ENCODE peak calls at places on chromosomes 2 and 18, in five cellular contexts. P is tibial artery, W is psoas muscle, G is thoracic aorta, S is body of pancreas. Y is an unnamed sample. For H3K4me1, the result is how much of the 10 kb centered on the place peaks cover.

GRCh38 chr2:11784747-11785610 is 38.5 kb downstream of the LPIN1 start:
- DNase-seq in P (no peak), W (peak), G (no peak), S (peak), Y (peak)

GRCh38 chr2:108355907-108356734 is 21.6 kb upstream of the SULT1C4 start:
- DNase-seq in P (no peak), W (no peak), G (no peak), S (no peak), Y (no peak)

GRCh38 chr18:60684843-60685513 is 312.4 kb upstream of the MC4R start:
- DNase-seq in P (no peak), W (peak), G (no peak), S (no peak), Y (no peak)

GRCh38 chr18:46335551-46336059 is 231.4 kb downstream of the HAUS1 start:
- DNase-seq in P (no peak), W (peak), G (no peak), S (no peak), Y (no peak)

GRCh38 chr18:26133652-26134051 is at the start of gene PSMA8:
- DNase-seq in P (no peak), W (no peak), G (no peak), S (peak), Y (no peak)

GRCh38 chr2:181948227-181948626 is 37.4 kb upstream of the PPP1R1C start:
- DNase-seq in P (no peak), W (no peak), G (no peak), S (no peak), Y (no peak)

GRCh38 chr2:12897181-12897580 is 180.4 kb downstream of the TRIB2 start:
- DNase-seq in P (no peak), W (no peak), G (no peak), S (no peak), Y (no peak)

GRCh38 chr2:102442967-102443828 is 20.2 kb downstream of the IL18RAP start:
- DNase-seq in P (no peak), W (no peak), G (no peak), S (no peak), Y (no peak)

GRCh38 chr2:104321141-104321799 is 532.6 kb upstream of the POU3F3 start:
- DNase-seq in P (no peak), W (no peak), G (no peak), S (no peak), Y (no peak)

GRCh38 chr2:157871415-157871814 is 4.7 kb downstream of the ACVR1 start:
- DNase-seq in P (no peak), W (no peak), G (no peak), S (no peak), Y (no peak)

GRCh38 chr18:26556573-26556972 is 8.2 kb upstream of the KCTD1 start:
- DNase-seq in P (no peak), W (no peak), G (no peak), S (no peak), Y (no peak)

GRCh38 chr2:226977775-226978190 is 141.9 kb downstream of the RHBDD1 start:
- DNase-seq in P (no peak), W (no peak), G (no peak), S (no peak), Y (no peak)

GRCh38 chr2:66874411-66874810 is 439.5 kb downstream of the MEIS1 start:
- DNase-seq in P (no peak), W (no peak), G (no peak), S (no peak), Y (no peak)

GRCh38 chr2:189254268-189254883 is 74.8 kb upstream of the COL5A2 start:
- DNase-seq in P (peak), W (peak), G (peak), S (no peak), Y (no peak)

GRCh38 chr2:23485841-23486395 is 100.9 kb downstream of the KLHL29 start:
- DNase-seq in P (no peak), W (no peak), G (no peak), S (no peak), Y (no peak)

GRCh38 chr18:11163668-11164067 is 14.3 kb upstream of the PIEZO2 start:
- DNase-seq in P (no peak), W (no peak), G (no peak), S (peak), Y (no peak)

GRCh38 chr2:160918909-160919503 is 241.2 kb upstream of the TANK start:
- DNase-seq in P (peak), W (peak), G (no peak), S (peak), Y (peak)

GRCh38 chr2:36556847-36557246 is 41.1 kb downstream of the FEZ2 start:
- DNase-seq in P (no peak), W (no peak), G (no peak), S (no peak), Y (no peak)

GRCh38 chr2:194166818-194167217 is 1490.2 kb upstream of the SLC39A10 start:
- DNase-seq in P (no peak), W (no peak), G (no peak), S (no peak), Y (peak)

GRCh38 chr18:45324081-45324480 is 291.2 kb upstream of the SLC14A2 start:
- DNase-seq in P (no peak), W (no peak), G (no peak), S (no peak), Y (no peak)
- H3K4me1 ChIP-seq in P (under half), W (half or more), G (under half), S (under half), Y (under half)

GRCh38 chr2:20940856-20941255 is 103.0 kb downstream of the APOB start:
- DNase-seq in P (no peak), W (no peak), G (no peak), S (no peak), Y (no peak)

GRCh38 chr2:20942538-20943223 is 101.2 kb downstream of the APOB start:
- DNase-seq in P (no peak), W (no peak), G (no peak), S (no peak), Y (no peak)

DNA sequence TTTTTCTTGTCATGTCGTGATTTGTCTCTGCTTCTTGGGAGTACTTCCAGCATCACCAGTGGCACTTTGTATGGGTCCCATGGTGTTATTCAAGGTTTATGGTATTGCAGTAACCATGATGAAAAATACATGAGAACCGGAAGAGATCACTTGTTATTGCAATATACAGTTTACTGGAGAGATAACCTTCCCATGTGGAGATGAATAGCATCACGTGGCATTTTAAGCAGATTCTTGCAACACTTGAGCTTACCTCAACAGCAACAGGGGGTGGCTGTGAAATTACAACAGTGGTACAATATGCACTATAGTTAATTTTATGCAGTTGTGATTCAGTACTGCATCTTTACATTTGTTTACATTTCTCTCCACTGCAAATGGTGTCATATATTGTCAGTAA is 97.4 kb downstream of the APOB start:
- DNase-seq in P (no peak), W (no peak), G (no peak), S (no peak), Y (no peak)
- H3K4me1 ChIP-seq in P (under half), W (under half), G (under half), S (under half), Y (under half)

GRCh38 chr18:50011813-50012445 is 183.0 kb downstream of the MYO5B start:
- DNase-seq in P (no peak), W (no peak), G (no peak), S (no peak), Y (no peak)
- H3K4me1 ChIP-seq in P (under half), W (under half), G (under half), S (under half), Y (under half)

DNA sequence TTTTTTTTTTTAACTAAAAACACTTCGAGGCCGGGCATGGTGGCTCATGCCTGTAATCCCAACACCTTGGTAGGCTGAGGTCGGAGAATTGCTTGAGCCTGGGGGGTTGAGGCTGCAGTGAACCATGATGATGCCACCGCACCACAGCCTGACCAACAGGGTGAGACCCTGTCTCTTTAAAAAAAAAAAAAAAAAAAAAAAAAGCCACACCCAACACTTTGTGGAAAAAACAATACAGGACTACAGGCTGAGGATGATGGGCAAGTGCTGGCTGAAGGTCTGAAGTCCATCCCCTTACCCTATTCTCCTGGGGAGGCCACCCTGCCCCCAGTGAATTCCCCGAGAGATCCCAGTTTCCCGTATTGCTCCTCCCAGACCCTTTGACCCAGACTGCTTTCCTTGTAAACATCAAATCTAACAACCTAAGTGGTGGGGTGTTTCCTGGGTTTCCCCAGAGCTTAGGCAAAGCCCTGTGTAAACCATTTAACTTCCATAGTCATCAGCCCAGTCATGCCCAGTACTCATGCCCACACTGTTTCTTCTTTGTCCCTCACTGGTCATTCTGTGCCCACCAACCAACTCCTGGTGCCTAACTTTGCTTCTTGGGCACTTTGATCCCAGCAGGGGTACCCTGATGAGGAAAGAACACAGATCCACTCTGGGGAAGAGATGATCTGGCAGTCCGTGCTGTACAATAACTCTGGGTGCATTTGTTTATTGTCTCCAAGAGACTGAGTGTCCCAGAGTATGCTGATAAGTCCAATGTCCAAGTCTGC is 5.8 kb upstream of the TMEM37 start:
- DNase-seq in P (no peak), W (no peak), G (no peak), S (no peak), Y (no peak)
- H3K4me1 ChIP-seq in P (under half), W (under half), G (under half), S (under half), Y (under half)

GRCh38 chr18:55243852-55244251 is 284.6 kb upstream of the CCDC68 start:
- DNase-seq in P (no peak), W (no peak), G (no peak), S (no peak), Y (peak)

GRCh38 chr18:55243255-55243654 is 284.0 kb upstream of the CCDC68 start:
- DNase-seq in P (no peak), W (no peak), G (no peak), S (no peak), Y (no peak)

GRCh38 chr18:55246278-55246677 is 287.0 kb upstream of the CCDC68 start:
- DNase-seq in P (no peak), W (no peak), G (no peak), S (no peak), Y (no peak)

GRCh38 chr18:55245200-55245599 is 285.9 kb upstream of the CCDC68 start:
- DNase-seq in P (no peak), W (no peak), G (no peak), S (no peak), Y (no peak)

GRCh38 chr18:55244520-55244919 is 285.3 kb upstream of the CCDC68 start:
- DNase-seq in P (no peak), W (no peak), G (no peak), S (no peak), Y (no peak)
- H3K4me1 ChIP-seq in P (under half), W (under half), G (under half), S (under half), Y (under half)

GRCh38 chr18:77070627-77071026 is 62.0 kb downstream of the MBP start:
- DNase-seq in P (no peak), W (no peak), G (no peak), S (no peak), Y (no peak)
- H3K4me1 ChIP-seq in P (under half), W (half or more), G (under half), S (under half), Y (under half)

GRCh38 chr18:5626130-5626880 is 82.5 kb upstream of the EPB41L3 start:
- DNase-seq in P (no peak), W (no peak), G (no peak), S (no peak), Y (no peak)

GRCh38 chr18:5625076-5625475 is 81.3 kb upstream of the EPB41L3 start:
- DNase-seq in P (no peak), W (no peak), G (no peak), S (no peak), Y (no peak)

GRCh38 chr18:5620284-5620683 is 76.5 kb upstream of the EPB41L3 start:
- DNase-seq in P (no peak), W (no peak), G (no peak), S (no peak), Y (no peak)

GRCh38 chr18:5619381-5619780 is 75.6 kb upstream of the EPB41L3 start:
- DNase-seq in P (no peak), W (no peak), G (no peak), S (no peak), Y (no peak)

DNA sequence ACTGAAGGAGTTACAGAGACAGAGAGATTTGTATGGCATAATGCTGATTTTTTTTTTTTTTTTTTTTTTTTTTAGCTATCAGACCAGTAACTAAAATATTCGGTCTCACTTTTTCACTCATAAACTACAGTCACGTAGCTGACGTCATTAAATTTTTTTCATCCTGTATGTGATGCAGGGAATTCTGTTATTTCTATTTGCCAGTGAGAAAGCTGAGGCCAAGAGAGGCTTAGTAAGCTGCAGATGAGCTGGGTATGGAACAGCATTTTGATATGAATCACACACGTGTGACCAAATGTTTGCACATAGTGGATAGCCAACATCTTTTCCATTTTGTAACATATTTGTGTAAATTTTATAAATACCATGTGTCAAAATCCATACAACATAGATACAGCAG is 79.1 kb upstream of the EPB41L3 start:
- DNase-seq in P (no peak), W (no peak), G (no peak), S (no peak), Y (no peak)
- H3K4me1 ChIP-seq in P (under half), W (under half), G (under half), S (under half), Y (under half)